ENCODE peak calls at places on chromosome 15, in five cellular contexts. U is spleen, Q is transverse colon, B is heart left ventricle, T is thoracic aorta. Y is an unnamed sample.

GRCh38 chr15:69044899-69045298 is 30.4 kb downstream of the NOX5 start:
- DNase-seq in U (no peak), Q (no peak), B (no peak), T (no peak), Y (no peak)

GRCh38 chr15:100973351-100974034 is 54.3 kb downstream of the LRRK1 start:
- DNase-seq in U (no peak), Q (no peak), B (no peak), T (no peak), Y (no peak)

GRCh38 chr15:71379893-71380292 is 264.6 kb downstream of the THSD4 start:
- DNase-seq in U (no peak), Q (no peak), B (no peak), T (no peak), Y (no peak)

GRCh38 chr15:56765252-56765651 is 31.9 kb upstream of the ZNF280D start:
- DNase-seq in U (no peak), Q (no peak), B (no peak), T (no peak), Y (no peak)

GRCh38 chr15:45378149-45378912 is at the start of gene GATM:
- DNase-seq in U (peak; percentile 92), Q (peak; percentile 79), B (peak; percentile 92), T (peak; percentile 52), Y (peak; percentile 83)

GRCh38 chr15:41884458-41884857 is 9.4 kb downstream of the SPTBN5 start:
- DNase-seq in U (no peak), Q (no peak), B (no peak), T (no peak), Y (no peak)

GRCh38 chr15:43239732-43240491 is 19.1 kb upstream of the EPB42 start:
- DNase-seq in U (no peak), Q (no peak), B (no peak), T (no peak), Y (no peak)

GRCh38 chr15:88655103-88655553 is 16.3 kb downstream of the ISG20 start:
- DNase-seq in U (peak; percentile 80), Q (no peak), B (no peak), T (no peak), Y (no peak)

GRCh38 chr15:84625125-84625524 is 24.3 kb downstream of the ZSCAN2 start:
- DNase-seq in U (peak; percentile 15), Q (no peak), B (no peak), T (no peak), Y (no peak)

GRCh38 chr15:47331796-47332480 is 385.4 kb upstream of the SEMA6D start:
- DNase-seq in U (no peak), Q (no peak), B (no peak), T (no peak), Y (no peak)

GRCh38 chr15:65906396-65906795 is 37.1 kb downstream of the RAB11A start:
- DNase-seq in U (no peak), Q (no peak), B (no peak), T (no peak), Y (no peak)

GRCh38 chr15:29573197-29573838 is 248.9 kb downstream of the TJP1 start:
- DNase-seq in U (no peak), Q (no peak), B (no peak), T (no peak), Y (no peak)

GRCh38 chr15:64443747-64444621 is 16.4 kb upstream of the ZNF609 start:
- DNase-seq in U (no peak), Q (no peak), B (no peak), T (no peak), Y (no peak)

GRCh38 chr15:47736123-47736786 is 18.9 kb downstream of the SEMA6D start:
- DNase-seq in U (no peak), Q (no peak), B (no peak), T (no peak), Y (no peak)

GRCh38 chr15:44317423-44317822 is 28.9 kb downstream of the GOLM2 start:
- DNase-seq in U (no peak), Q (no peak), B (no peak), T (no peak), Y (no peak)

GRCh38 chr15:65385868-65386253 is 8.1 kb upstream of the IGDCC3 start:
- DNase-seq in U (no peak), Q (no peak), B (no peak), T (no peak), Y (no peak)

GRCh38 chr15:71085809-71086208 is 29.5 kb upstream of the THSD4 start:
- DNase-seq in U (no peak), Q (no peak), B (no peak), T (no peak), Y (no peak)

GRCh38 chr15:71707230-71708051 is 102.9 kb upstream of the NR2E3 start:
- DNase-seq in U (no peak), Q (no peak), B (no peak), T (no peak), Y (no peak)

GRCh38 chr15:80773122-80773551 is 6.0 kb upstream of the CEMIP start:
- DNase-seq in U (no peak), Q (no peak), B (no peak), T (no peak), Y (no peak)

GRCh38 chr15:66237513-66238235 is 15.9 kb downstream of the MEGF11 start:
- DNase-seq in U (peak; percentile 38), Q (no peak), B (no peak), T (no peak), Y (no peak)

GRCh38 chr15:28930011-28930410 is 44.2 kb downstream of the APBA2 start:
- DNase-seq in U (peak; percentile 41), Q (no peak), B (no peak), T (no peak), Y (no peak)

GRCh38 chr15:84889991-84890669 is 5.7 kb downstream of the SLC28A1 start:
- DNase-seq in U (no peak), Q (no peak), B (no peak), T (no peak), Y (peak; percentile 39)

GRCh38 chr15:45402955-45403892 is 24.9 kb upstream of the GATM start:
- DNase-seq in U (peak; percentile 91), Q (peak; percentile 48), B (peak; percentile 41), T (no peak), Y (peak; percentile 79)

GRCh38 chr15:41881086-41881485 is 12.8 kb downstream of the SPTBN5 start:
- DNase-seq in U (no peak), Q (no peak), B (no peak), T (no peak), Y (no peak)

DNA sequence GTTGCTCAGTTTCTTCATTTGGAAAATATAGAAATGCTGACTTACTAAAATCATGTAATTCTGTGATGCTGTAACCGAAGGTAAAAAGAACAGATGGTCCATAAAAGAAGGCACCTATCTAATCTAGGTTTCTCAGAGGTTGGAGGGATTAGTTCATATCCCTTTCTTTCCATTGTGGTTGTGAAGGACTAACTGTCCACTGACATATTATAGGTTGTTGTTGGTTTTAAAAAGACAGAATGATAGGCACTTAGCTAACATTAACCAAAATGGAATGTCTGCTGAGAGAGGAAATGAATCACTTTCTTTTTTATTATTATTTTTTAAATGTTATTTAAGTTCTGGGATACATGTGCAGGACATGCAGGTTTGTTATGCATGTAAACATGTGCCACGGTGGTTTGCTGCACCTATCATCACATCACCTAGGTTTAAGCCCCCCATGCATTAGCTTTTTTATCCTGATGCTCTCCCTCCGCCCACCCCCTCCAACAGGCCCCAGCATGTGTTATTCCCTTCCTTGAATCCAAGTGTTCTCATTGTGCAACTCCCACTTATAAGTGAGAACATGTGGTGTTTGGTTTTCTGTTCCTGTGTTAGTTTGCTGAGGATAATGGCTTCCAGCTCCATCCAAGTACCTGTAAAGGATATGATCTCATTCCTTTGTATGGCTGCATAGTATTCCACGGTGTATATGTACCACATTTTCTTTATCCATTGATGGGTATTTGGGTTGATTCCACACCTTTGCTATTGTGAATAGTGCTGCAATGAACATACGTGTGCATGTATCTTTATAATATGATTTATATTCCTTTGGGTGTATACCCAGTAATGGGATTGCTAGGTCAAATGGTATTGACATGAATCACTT is 45.8 kb downstream of the ALDH1A2 start:
- DNase-seq in U (no peak), Q (no peak), B (no peak), T (no peak), Y (no peak)
- H3K27ac ChIP-seq in U (no peak overlapping the region), Q (no peak overlapping the region), B (no peak overlapping the region), T (no peak overlapping the region), Y (no peak overlapping the region)

GRCh38 chr15:25088261-25088790 is 133.5 kb downstream of the SNRPN start:
- DNase-seq in U (peak; percentile 52), Q (no peak), B (no peak), T (no peak), Y (no peak)
- H3K9me3 ChIP-seq in U (peaks cover 100% of the 10 kb centered on the region), Q (peaks cover 80% of the 10 kb centered on the region), B (peaks cover 99% of the 10 kb centered on the region), T (peaks cover 41% of the 10 kb centered on the region), Y (peaks cover 87% of the 10 kb centered on the region)

GRCh38 chr15:76206325-76206976 is 104.8 kb downstream of the ETFA start:
- DNase-seq in U (peak; percentile 88), Q (peak; percentile 62), B (peak; percentile 93), T (peak; percentile 30), Y (peak; percentile 80)
- H3K36me3 ChIP-seq in U (no peaks in the 10 kb centered on the region), Q (no peaks in the 10 kb centered on the region), B (peaks cover 24% of the 10 kb centered on the region), T (peaks cover 6% of the 10 kb centered on the region), Y (peaks cover under 1% of the 10 kb centered on the region)

GRCh38 chr15:82554857-82555256 is 14.6 kb upstream of the RPS17 start:
- DNase-seq in U (no peak), Q (no peak), B (no peak), T (no peak), Y (no peak)

GRCh38 chr15:82552861-82553260 is 12.6 kb upstream of the RPS17 start:
- DNase-seq in U (no peak), Q (no peak), B (no peak), T (no peak), Y (no peak)

GRCh38 chr15:82553846-82554245 is 13.6 kb upstream of the RPS17 start:
- DNase-seq in U (no peak), Q (no peak), B (no peak), T (no peak), Y (no peak)

GRCh38 chr15:82554351-82554750 is 14.1 kb upstream of the RPS17 start:
- DNase-seq in U (no peak), Q (no peak), B (no peak), T (no peak), Y (no peak)

DNA sequence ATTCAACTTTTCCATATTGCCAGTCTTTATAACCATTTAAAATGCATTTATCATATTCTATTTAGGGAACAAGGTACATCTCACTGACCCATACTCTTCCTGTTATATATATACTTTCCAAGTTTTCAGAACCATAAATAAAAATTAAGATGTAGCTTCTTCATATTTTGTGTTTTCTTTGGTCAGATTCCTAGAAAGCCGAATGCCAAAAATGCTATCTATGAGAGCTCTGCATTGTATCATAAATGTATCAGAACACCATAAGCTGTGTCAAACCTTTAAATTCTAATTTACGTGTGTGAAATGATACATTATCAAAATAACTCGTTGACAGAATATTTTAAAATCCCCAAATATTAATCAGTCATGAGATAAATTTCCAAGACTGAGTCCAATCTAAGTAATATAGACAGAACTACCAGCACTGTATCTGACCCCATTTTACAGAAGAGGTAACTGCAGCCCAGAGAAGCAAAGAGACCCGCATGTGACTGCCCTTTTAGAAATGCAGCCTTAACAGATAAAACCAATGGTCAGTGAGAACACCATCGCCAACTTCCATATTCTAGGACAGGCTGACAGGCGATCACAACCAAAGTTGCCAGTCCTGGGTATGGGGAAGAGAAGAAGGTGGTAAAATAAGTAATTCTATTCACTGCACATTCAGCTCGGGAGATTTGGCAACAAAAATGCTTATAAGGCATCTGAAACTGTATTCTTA is 16.2 kb upstream of the RPS17 start:
- DNase-seq in U (no peak), Q (no peak), B (no peak), T (no peak), Y (no peak)
- H3K27ac ChIP-seq in U (no peak overlapping the region), Q (no peak overlapping the region), B (no peak overlapping the region), T (no peak overlapping the region), Y (no peak overlapping the region)